ENCODE peak calls at places on chromosomes 3 and 15, in nine cellular contexts. R is GM03348; A is astrocyte of the spinal cord; X is activated CD8-positive, alpha-beta memory T cell treated with anti-CD3 and anti-CD28 coated beads for 1 hour; K is activated CD4-positive, alpha-beta T cell treated with anti-CD3 and anti-CD28 coated beads, Interleukin-2, amount 10 ng/mL, durations not matched to agents 7 days and 5 days; V is iPS-NIHi11; J is IMR-90; G is fibroblast of lung; O is iris pigment epithelial cell. I is an unnamed sample.

GRCh38 chr3:10457560-10457959 is 47.8 kb downstream of the ATP2B2 start:
- DNase-seq in K (no peak), X (no peak), R (no peak), V (no peak), A (no peak), J (no peak), O (no peak), G (no peak), I (no peak)

GRCh38 chr3:160099855-160100254 is 111.2 kb downstream of the IL12A start:
- DNase-seq in V (no peak), K (no peak), X (no peak), G (no peak), O (no peak), J (no peak), R (no peak), A (no peak), I (no peak)

GRCh38 chr3:36992806-36993325 is at the start of gene EPM2AIP1:
- DNase-seq in V (peak), R (peak), X (no peak), O (peak), A (no peak), K (peak), G (no peak), J (no peak), I (no peak)

GRCh38 chr15:84082739-84083138 is 152.8 kb upstream of the GOLGA6L4 start:
- DNase-seq in V (peak), X (no peak), R (no peak), G (no peak), J (no peak), O (peak), K (no peak), A (peak), I (no peak)

GRCh38 chr3:98038241-98038640 is 3.1 kb upstream of the GABRR3 start:
- DNase-seq in A (no peak), G (peak), J (no peak), R (no peak), X (no peak), V (no peak), O (peak), K (no peak), I (no peak)

GRCh38 chr3:195119461-195120198 is 151.3 kb downstream of the XXYLT1 start:
- DNase-seq in A (peak), V (peak), R (peak), J (peak), K (no peak), G (peak), X (no peak), O (peak), I (no peak)

GRCh38 chr3:124117486-124117885 is 125.6 kb upstream of the ROPN1 start:
- DNase-seq in J (peak), X (no peak), R (peak), A (peak), V (no peak), O (peak), G (peak), K (no peak), I (no peak)

GRCh38 chr3:174325834-174326705 is 533.1 kb upstream of the NAALADL2 start:
- DNase-seq in O (peak), A (peak), G (peak), J (peak), X (no peak), K (no peak), V (no peak), R (peak), I (no peak)

GRCh38 chr3:140341213-140341612 is 336.7 kb upstream of the TRIM42 start:
- DNase-seq in G (no peak), J (no peak), R (no peak), O (no peak), V (no peak), X (no peak), A (no peak), K (no peak), I (no peak)

GRCh38 chr3:58036287-58037032 is 28.2 kb downstream of the FLNB start:
- DNase-seq in A (no peak), O (no peak), G (no peak), J (no peak), R (no peak), K (no peak), X (no peak), V (no peak), I (peak)

GRCh38 chr15:99446565-99447496 is 119.0 kb upstream of the MEF2A start:
- DNase-seq in R (peak), X (no peak), A (no peak), K (peak), J (no peak), O (no peak), G (no peak), V (no peak), I (peak)

GRCh38 chr3:125357032-125357658 is 18.0 kb downstream of the ZNF148 start:
- DNase-seq in K (peak), X (no peak), O (peak), J (peak), R (peak), A (peak), G (peak), V (peak), I (no peak)

GRCh38 chr3:11774296-11774877 is 72.3 kb downstream of the TAMM41 start:
- DNase-seq in G (peak), J (peak), A (peak), R (peak), K (no peak), X (no peak), O (peak), V (peak), I (no peak)

GRCh38 chr15:66287461-66288055 is 5.8 kb upstream of the DIS3L start:
- DNase-seq in X (no peak), J (peak), G (peak), K (peak), V (peak), A (peak), R (peak), O (no peak), I (no peak)